ENCODE peak calls at places on chromosomes 12 and 14, in six cellular contexts. U is ovary, T is dorsolateral prefrontal cortex, N is cardiac muscle cell, V is fibroblast of lung, S is heart right ventricle. W is an unnamed sample.

GRCh38 chr12:40444174-40444573 is 219.4 kb downstream of the LRRK2 start:
- DNase-seq in U (no peak), T (no peak), N (no peak), V (no peak), S (no peak), W (no peak)

GRCh38 chr12:68769941-68770340 is 24.0 kb downstream of the SLC35E3 start:
- DNase-seq in U (no peak), T (no peak), N (no peak), V (no peak), S (no peak), W (no peak)

GRCh38 chr14:65150891-65151290 is 48.6 kb upstream of the MAX start:
- DNase-seq in U (no peak), T (no peak), N (no peak), V (no peak), S (no peak), W (no peak)

GRCh38 chr14:101557321-101557695 is 4.0 kb upstream of the DIO3 start:
- DNase-seq in U (no peak), T (no peak), N (no peak), V (no peak), S (no peak), W (no peak)

GRCh38 chr12:13573698-13574321 is 377.3 kb downstream of the EMP1 start:
- DNase-seq in U (no peak), T (no peak), N (no peak), V (peak; percentile 57), S (no peak), W (no peak)

GRCh38 chr14:81219821-81220487 is 805 bp downstream of the GTF2A1 start:
- DNase-seq in U (peak; percentile 32), T (no peak), N (peak; percentile 65), V (peak; percentile 19), S (peak; percentile 32), W (peak; percentile 37)

GRCh38 chr12:71780207-71780822 is 25.7 kb downstream of the RAB21 start:
- DNase-seq in U (no peak), T (no peak), N (peak; percentile 47), V (peak; percentile 25), S (peak; percentile 47), W (no peak)

GRCh38 chr12:124681779-124682391 is 114.5 kb upstream of the NCOR2 start:
- DNase-seq in U (no peak), T (no peak), N (no peak), V (peak; percentile 84), S (peak; percentile 78), W (peak; percentile 32)

GRCh38 chr12:19048943-19049342 is 80.6 kb upstream of the PLEKHA5 start:
- DNase-seq in U (no peak), T (no peak), N (no peak), V (peak; percentile 46), S (no peak), W (no peak)

GRCh38 chr12:22201101-22201500 is 133.4 kb downstream of the ST8SIA1 start:
- DNase-seq in U (no peak), T (no peak), N (no peak), V (no peak), S (no peak), W (no peak)

GRCh38 chr12:19431407-19432308 is 7.6 kb upstream of the AEBP2 start:
- DNase-seq in U (no peak), T (no peak), N (no peak), V (peak; percentile 88), S (no peak), W (no peak)

GRCh38 chr12:100987552-100988277 is 193.1 kb downstream of the ANO4 start:
- DNase-seq in U (peak; percentile 18), T (no peak), N (peak; percentile 23), V (peak; percentile 77), S (no peak), W (no peak)

GRCh38 chr12:104720346-104721064 is 237.6 kb downstream of the SLC41A2 start:
- DNase-seq in U (no peak), T (no peak), N (no peak), V (peak; percentile 81), S (no peak), W (no peak)

GRCh38 chr12:77161944-77162343 is 96.6 kb upstream of the E2F7 start:
- DNase-seq in U (no peak), T (no peak), N (no peak), V (no peak), S (no peak), W (no peak)

DNA sequence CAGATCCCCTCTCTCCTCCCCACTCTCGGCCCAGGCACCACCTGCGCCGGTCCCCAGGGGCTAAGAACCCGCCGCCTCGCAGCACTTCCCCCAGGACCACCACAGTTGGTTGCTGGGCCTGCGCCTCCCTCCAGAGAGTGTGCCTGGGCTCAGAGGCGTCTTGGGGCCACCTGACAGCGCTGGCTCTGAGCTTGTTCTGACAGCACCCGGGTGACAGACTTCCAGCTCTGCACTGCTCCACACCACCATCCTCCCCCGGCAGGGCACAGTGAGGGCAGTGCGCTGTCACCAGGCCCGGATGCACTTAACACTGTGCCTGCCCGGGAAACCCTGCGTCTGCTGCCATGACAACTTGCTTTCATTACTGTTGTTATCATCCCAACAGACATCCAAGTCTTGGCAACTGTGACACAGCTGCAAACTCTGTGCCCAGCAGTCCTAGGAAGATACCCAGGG is 6.6 kb downstream of the BRF1 start:
- DNase-seq in U (no peak), T (no peak), N (no peak), V (peak; percentile 61), S (peak; percentile 83), W (no peak)
- H3K27ac ChIP-seq in U (no peak overlapping the region), T (no peak overlapping the region), N (no peak overlapping the region), V (no peak overlapping the region), S (peak overlapping the region; percentile 72), W (no peak overlapping the region)

GRCh38 chr14:67934851-67935250 is 115.3 kb downstream of the RAD51B start:
- DNase-seq in U (no peak), T (no peak), N (no peak), V (no peak), S (no peak), W (no peak)
- H3K4me3 ChIP-seq in U (no peak overlapping the region), T (no peak overlapping the region), N (no peak overlapping the region), V (no peak overlapping the region), S (no peak overlapping the region), W (no peak overlapping the region)

DNA sequence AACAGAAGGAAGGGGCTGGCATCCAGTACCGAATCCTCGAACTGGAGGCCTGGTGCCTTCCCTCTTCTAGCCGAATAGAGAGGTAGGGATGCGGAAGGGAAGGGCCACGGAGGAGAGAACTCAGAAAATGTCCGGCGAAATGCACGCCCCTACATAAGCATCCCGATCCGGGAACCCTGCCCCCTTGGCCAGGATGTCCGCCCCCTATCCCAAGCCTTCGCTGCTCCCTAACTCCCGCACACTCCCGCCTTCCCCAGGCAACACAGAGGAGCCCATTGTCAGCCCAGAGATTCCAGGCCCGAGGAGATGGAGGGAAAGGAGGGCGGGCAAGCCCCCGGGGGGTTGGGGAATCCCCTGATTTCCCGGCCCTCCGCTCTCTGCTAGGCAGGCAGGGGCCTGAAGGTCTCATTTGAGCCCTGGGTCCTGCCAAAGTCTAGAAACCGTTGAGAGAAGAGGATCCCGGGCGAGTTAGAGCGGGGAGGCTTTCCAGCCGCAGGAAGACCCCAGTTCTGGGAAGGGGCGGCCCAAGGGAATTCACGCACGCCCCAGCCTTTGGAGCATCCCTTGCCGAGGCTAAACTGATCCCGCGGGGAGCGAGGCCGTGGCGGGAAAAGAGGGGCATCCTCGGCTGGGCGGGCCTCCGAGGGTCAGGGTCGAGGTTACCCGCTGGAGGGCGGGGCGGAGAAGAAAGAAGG is 569 bp upstream of the ARHGEF40 start:
- DNase-seq in U (peak; percentile 72), T (no peak), N (no peak), V (peak; percentile 54), S (peak; percentile 63), W (no peak)
- H3K27ac ChIP-seq in U (peak overlapping the region; percentile 94), T (peak overlapping the region; percentile 96), N (peak overlapping the region; percentile 77), V (peak overlapping the region; percentile 59), S (peak overlapping the region; percentile 95), W (peak overlapping the region; percentile 91)

GRCh38 chr12:91104812-91105466 is 6.4 kb downstream of the LUM start:
- DNase-seq in U (no peak), T (no peak), N (no peak), V (no peak), S (no peak), W (no peak)
- H3K4me3 ChIP-seq in U (no peak overlapping the region), T (no peak overlapping the region), N (no peak overlapping the region), V (no peak overlapping the region), S (peak overlapping the region; percentile 3), W (no peak overlapping the region)

GRCh38 chr12:131137836-131138637 is 184.3 kb downstream of the ADGRD1 start:
- DNase-seq in U (peak; percentile 84), T (no peak), N (no peak), V (no peak), S (no peak), W (no peak)

GRCh38 chr12:131135311-131135785 is 181.6 kb downstream of the ADGRD1 start:
- DNase-seq in U (no peak), T (no peak), N (no peak), V (no peak), S (no peak), W (no peak)

GRCh38 chr12:131137009-131137835 is 183.5 kb downstream of the ADGRD1 start:
- DNase-seq in U (no peak), T (no peak), N (no peak), V (no peak), S (no peak), W (no peak)

GRCh38 chr12:131135786-131136538 is 182.3 kb downstream of the ADGRD1 start:
- DNase-seq in U (no peak), T (no peak), N (no peak), V (no peak), S (no peak), W (no peak)

GRCh38 chr12:131136539-131136872 is 182.8 kb downstream of the ADGRD1 start:
- DNase-seq in U (no peak), T (no peak), N (no peak), V (no peak), S (no peak), W (no peak)
- H3K27ac ChIP-seq in U (no peak overlapping the region), T (peak overlapping the region; percentile 6), N (no peak overlapping the region), V (no peak overlapping the region), S (no peak overlapping the region), W (no peak overlapping the region)

GRCh38 chr14:50823051-50823762 is 7.8 kb downstream of the NIN start:
- DNase-seq in U (no peak), T (no peak), N (no peak), V (peak; percentile 43), S (no peak), W (no peak)
- H3K4me3 ChIP-seq in U (no peak overlapping the region), T (no peak overlapping the region), N (no peak overlapping the region), V (peak overlapping the region; percentile 11), S (peak overlapping the region; percentile 20), W (no peak overlapping the region)

GRCh38 chr14:102571478-102572042 is 20.9 kb upstream of the RCOR1 start:
- DNase-seq in U (no peak), T (no peak), N (no peak), V (no peak), S (no peak), W (no peak)

GRCh38 chr14:102568115-102568614 is 24.3 kb upstream of the RCOR1 start:
- DNase-seq in U (no peak), T (no peak), N (no peak), V (no peak), S (no peak), W (no peak)

GRCh38 chr14:102573591-102574046 is 18.8 kb upstream of the RCOR1 start:
- DNase-seq in U (no peak), T (no peak), N (no peak), V (no peak), S (no peak), W (no peak)

GRCh38 chr14:102571043-102571442 is 21.4 kb upstream of the RCOR1 start:
- DNase-seq in U (no peak), T (no peak), N (no peak), V (no peak), S (no peak), W (no peak)

GRCh38 chr14:102570334-102570995 is 22.0 kb upstream of the RCOR1 start:
- DNase-seq in U (no peak), T (no peak), N (no peak), V (no peak), S (no peak), W (no peak)
- H3K27ac ChIP-seq in U (no peak overlapping the region), T (no peak overlapping the region), N (no peak overlapping the region), V (no peak overlapping the region), S (no peak overlapping the region), W (no peak overlapping the region)